ENCODE peak calls at places on chromosomes 4 and X, in eight cellular contexts. A is pancreas; W is breast epithelium; U is left lung; I is tibial nerve; Y is testis; Q is neural progenitor cell; O is CD4-positive, CD25-positive, alpha-beta regulatory T cell. P is an unnamed sample.

GRCh38 chr4:174873931-174874330 is 44.2 kb upstream of the ADAM29 start:
- DNase-seq in A (no peak), W (no peak), U (no peak), I (no peak), Y (peak; percentile 14), Q (peak; percentile 41), O (no peak), P (no peak)

GRCh38 chr4:3219761-3220481 is 29.0 kb upstream of the MSANTD1 start:
- DNase-seq in A (peak; percentile 23), W (no peak), U (no peak), I (no peak), Y (no peak), Q (no peak), O (no peak), P (no peak)

GRCh38 chr4:10587296-10587695 is 97.3 kb downstream of the CLNK start:
- DNase-seq in A (no peak), W (no peak), U (no peak), I (no peak), Y (no peak), Q (no peak), O (no peak), P (no peak)

GRCh38 chr4:17597517-17597916 is 16.9 kb upstream of the MED28 start:
- DNase-seq in A (no peak), W (no peak), U (no peak), I (no peak), Y (no peak), Q (no peak), O (no peak), P (no peak)

GRCh38 chr4:169080970-169081369 is 70.9 kb upstream of the CBR4 start:
- DNase-seq in A (no peak), W (no peak), U (no peak), I (peak; percentile 75), Y (peak; percentile 56), Q (no peak), O (no peak), P (no peak)

GRCh38 chr4:156137971-156138581 is 184.4 kb upstream of the CTSO start:
- DNase-seq in A (no peak), W (no peak), U (no peak), I (no peak), Y (no peak), Q (peak; percentile 72), O (no peak), P (no peak)

GRCh38 chrX:54659547-54659946 is 129.5 kb downstream of the GNL3L start:
- DNase-seq in A (no peak), W (no peak), U (no peak), I (no peak), Y (no peak), Q (no peak), O (no peak), P (no peak)

GRCh38 chrX:9420513-9420912 is 44.3 kb upstream of the TBL1X start:
- DNase-seq in A (no peak), W (no peak), U (no peak), I (no peak), Y (no peak), Q (no peak), O (no peak), P (no peak)

GRCh38 chr4:26557164-26557563 is 26.7 kb upstream of the TBC1D19 start:
- DNase-seq in A (no peak), W (no peak), U (no peak), I (no peak), Y (no peak), Q (no peak), O (no peak), P (no peak)

GRCh38 chrX:7139202-7140081 is 8.1 kb upstream of the STS start:
- DNase-seq in A (no peak), W (no peak), U (no peak), I (no peak), Y (no peak), Q (no peak), O (no peak), P (no peak)

GRCh38 chr4:101040776-101041175 is 306.6 kb downstream of the PPP3CA start:
- DNase-seq in A (no peak), W (no peak), U (no peak), I (no peak), Y (no peak), Q (no peak), O (no peak), P (no peak)

GRCh38 chrX:97238632-97239031 is 354.9 kb downstream of the RPA4 start:
- DNase-seq in A (no peak), W (no peak), U (no peak), I (no peak), Y (no peak), Q (no peak), O (no peak), P (no peak)

GRCh38 chr4:149841686-149842085 is 26.0 kb upstream of the IQCM start:
- DNase-seq in A (no peak), W (no peak), U (no peak), I (no peak), Y (no peak), Q (no peak), O (no peak), P (no peak)

GRCh38 chr4:53863163-53863562 is 201.2 kb downstream of the CHIC2 start:
- DNase-seq in A (no peak), W (no peak), U (no peak), I (peak; percentile 34), Y (peak; percentile 55), Q (no peak), O (no peak), P (no peak)

GRCh38 chr4:53861856-53862610 is 202.4 kb downstream of the CHIC2 start:
- DNase-seq in A (no peak), W (no peak), U (no peak), I (no peak), Y (no peak), Q (no peak), O (no peak), P (no peak)

GRCh38 chr4:53863731-53864130 is 200.7 kb downstream of the CHIC2 start:
- DNase-seq in A (no peak), W (no peak), U (no peak), I (no peak), Y (no peak), Q (no peak), O (no peak), P (no peak)

GRCh38 chr4:53866055-53866454 is 198.3 kb downstream of the CHIC2 start:
- DNase-seq in A (no peak), W (no peak), U (no peak), I (no peak), Y (no peak), Q (no peak), O (no peak), P (no peak)

DNA sequence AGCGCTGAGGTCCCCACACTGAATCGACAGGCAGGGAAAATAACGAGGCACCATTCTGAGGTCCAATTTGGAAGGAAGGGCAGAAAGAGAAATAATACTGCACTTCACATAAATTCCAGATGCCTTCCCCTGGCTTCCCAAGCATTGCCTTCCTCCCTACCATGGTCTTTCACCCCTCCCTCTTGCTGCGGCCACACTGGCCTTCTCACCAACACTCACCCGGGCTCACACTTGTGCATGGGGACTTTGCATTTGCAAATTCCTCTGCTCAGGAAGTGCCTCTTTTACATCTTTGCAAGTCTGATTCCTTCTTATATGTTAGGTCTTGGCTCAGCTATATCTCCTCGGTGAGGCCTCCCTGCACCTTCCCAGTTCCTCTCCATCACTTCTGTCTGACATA is 199.4 kb downstream of the CHIC2 start:
- DNase-seq in A (no peak), W (no peak), U (no peak), I (no peak), Y (no peak), Q (no peak), O (no peak), P (no peak)
- H3K27ac ChIP-seq in A (no peak overlapping the region), W (no peak overlapping the region), U (no peak overlapping the region), I (no peak overlapping the region), Y (no peak overlapping the region), Q (no peak overlapping the region), O (no peak overlapping the region), P (no peak overlapping the region)

DNA sequence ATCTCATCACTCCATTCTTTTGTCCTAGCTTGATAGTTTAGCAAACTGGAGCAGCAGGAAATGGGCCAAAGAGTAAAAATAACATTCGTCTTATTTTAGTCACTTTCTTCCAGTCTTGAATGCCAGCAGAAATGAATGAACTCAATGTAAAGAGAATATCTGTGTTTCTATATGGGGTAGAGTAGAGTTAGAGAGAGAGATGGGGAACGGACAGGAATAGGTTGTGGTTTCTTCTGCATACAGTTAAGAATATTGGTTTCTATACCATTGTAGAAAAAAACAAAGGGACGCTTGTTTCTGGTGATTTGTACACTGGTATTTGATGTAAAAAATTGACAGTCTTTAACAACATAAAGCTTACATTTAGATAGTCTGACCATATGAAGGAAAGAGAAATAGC is 8.9 kb downstream of the GPR174 start:
- DNase-seq in A (no peak), W (no peak), U (no peak), I (no peak), Y (no peak), Q (no peak), O (no peak), P (no peak)
- H3K27ac ChIP-seq in A (no peak overlapping the region), W (no peak overlapping the region), U (peak overlapping the region; percentile 23), I (no peak overlapping the region), Y (no peak overlapping the region), Q (no peak overlapping the region), O (peak overlapping the region; percentile 84), P (no peak overlapping the region)

GRCh38 chrX:119667111-119667928 is 25.6 kb downstream of the SEPTIN6 start:
- DNase-seq in A (no peak), W (no peak), U (no peak), I (no peak), Y (peak; percentile 81), Q (no peak), O (no peak), P (no peak)
- H3K27ac ChIP-seq in A (no peak overlapping the region), W (no peak overlapping the region), U (no peak overlapping the region), I (no peak overlapping the region), Y (no peak overlapping the region), Q (no peak overlapping the region), O (peak overlapping the region; percentile 23), P (no peak overlapping the region)

DNA sequence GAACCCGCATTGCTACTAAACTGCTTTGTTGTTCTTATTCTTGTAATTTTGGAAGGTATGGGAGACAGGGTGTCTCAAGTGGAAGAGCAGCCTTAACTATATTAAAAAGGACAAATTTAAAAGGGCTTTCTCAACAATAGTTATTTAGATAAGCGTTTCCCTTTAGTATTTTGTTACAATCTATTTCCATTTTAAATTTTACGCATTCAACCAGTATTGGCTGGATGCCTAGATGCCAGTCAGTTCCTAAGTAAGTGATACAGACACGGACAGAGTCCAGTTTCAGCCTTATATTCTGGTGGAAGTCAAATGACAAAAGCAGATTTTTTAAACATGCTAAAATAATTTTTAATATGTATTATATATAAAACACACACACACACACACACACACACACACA is 28.3 kb downstream of the FAT1 start:
- DNase-seq in A (no peak), W (no peak), U (no peak), I (no peak), Y (peak; percentile 69), Q (no peak), O (no peak), P (no peak)
- H3K27ac ChIP-seq in A (no peak overlapping the region), W (no peak overlapping the region), U (no peak overlapping the region), I (no peak overlapping the region), Y (peak overlapping the region; percentile 45), Q (no peak overlapping the region), O (no peak overlapping the region), P (no peak overlapping the region)

GRCh38 chrX:68487924-68488323 is 10.9 kb upstream of the YIPF6 start:
- DNase-seq in A (no peak), W (no peak), U (no peak), I (no peak), Y (no peak), Q (no peak), O (no peak), P (no peak)
- H3K27ac ChIP-seq in A (no peak overlapping the region), W (no peak overlapping the region), U (no peak overlapping the region), I (no peak overlapping the region), Y (no peak overlapping the region), Q (no peak overlapping the region), O (no peak overlapping the region), P (no peak overlapping the region)

GRCh38 chr4:686371-687040 is 2.4 kb downstream of the SLC49A3 start:
- DNase-seq in A (peak; percentile 57), W (no peak), U (no peak), I (no peak), Y (no peak), Q (no peak), O (no peak), P (no peak)
- H3K27ac ChIP-seq in A (peak overlapping the region; percentile 36), W (peak overlapping the region; percentile 79), U (peak overlapping the region; percentile 90), I (no peak overlapping the region), Y (no peak overlapping the region), Q (no peak overlapping the region), O (no peak overlapping the region), P (no peak overlapping the region)

P was measured in substantia nigra.